ENCODE peak calls at places on chromosome 13, in seven cellular contexts. J is glutamatergic neuron, L is PC-3, X is AG10803, V is H1, O is choroid plexus epithelial cell, Q is bronchial epithelial cell. F is an unnamed sample.

GRCh38 chr13:105035092-105035491 is 1500.4 kb downstream of the EFNB2 start:
- DNase-seq in J (no peak), L (peak; percentile 10), X (no peak), V (no peak), O (peak; percentile 3), Q (no peak), F (no peak)

GRCh38 chr13:46385946-46386345 is 1.1 kb downstream of the RUBCNL start:
- DNase-seq in J (no peak), L (no peak), X (no peak), V (no peak), O (no peak), Q (no peak), F (peak; percentile 23)

GRCh38 chr13:109704771-109705628 is 81.4 kb downstream of the IRS2 start:
- DNase-seq in J (no peak), L (peak; percentile 54), X (no peak), V (no peak), O (peak; percentile 51), Q (peak; percentile 81), F (no peak)

GRCh38 chr13:46926856-46927625 is 30.2 kb upstream of the HTR2A start:
- DNase-seq in J (no peak), L (no peak), X (peak; percentile 77), V (no peak), O (peak; percentile 52), Q (no peak), F (no peak)

GRCh38 chr13:24618219-24618955 is 61.8 kb upstream of the ATP12A start:
- DNase-seq in J (no peak), L (no peak), X (no peak), V (no peak), O (no peak), Q (peak; percentile 15), F (no peak)

GRCh38 chr13:24719139-24719538 is 38.9 kb downstream of the ATP12A start:
- DNase-seq in J (no peak), L (no peak), X (no peak), V (no peak), O (no peak), Q (no peak), F (no peak)

GRCh38 chr13:85974604-85975366 is 175.6 kb upstream of the SLITRK6 start:
- DNase-seq in J (no peak), L (peak; percentile 58), X (no peak), V (no peak), O (peak; percentile 66), Q (peak; percentile 73), F (no peak)

GRCh38 chr13:101382086-101382485 is 34.2 kb downstream of the NALCN start:
- DNase-seq in J (no peak), L (no peak), X (no peak), V (no peak), O (no peak), Q (no peak), F (no peak)

GRCh38 chr13:100269837-100270236 is 180.9 kb downstream of the PCCA start:
- DNase-seq in J (no peak), L (peak; percentile 27), X (peak; percentile 66), V (no peak), O (peak; percentile 92), Q (peak; percentile 51), F (no peak)

GRCh38 chr13:77928909-77929308 is 10.3 kb upstream of the EDNRB start:
- DNase-seq in J (no peak), L (peak; percentile 31), X (no peak), V (no peak), O (no peak), Q (peak; percentile 47), F (no peak)

GRCh38 chr13:87677334-87678234 is 6.4 kb downstream of the SLITRK5 start:
- DNase-seq in J (peak; percentile 65), L (peak; percentile 14), X (no peak), V (peak; percentile 73), O (no peak), Q (no peak), F (peak; percentile 67)

GRCh38 chr13:42066542-42066941 is 18.1 kb downstream of the DGKH start:
- DNase-seq in J (no peak), L (no peak), X (peak; percentile 87), V (no peak), O (peak; percentile 96), Q (no peak), F (no peak)

GRCh38 chr13:27339299-27339698 is 68.7 kb downstream of the RASL11A start:
- DNase-seq in J (peak; percentile 58), L (peak; percentile 71), X (peak; percentile 35), V (peak; percentile 77), O (peak; percentile 73), Q (peak; percentile 56), F (peak; percentile 30)

GRCh38 chr13:93624371-93624777 is 397.8 kb downstream of the GPC6 start:
- DNase-seq in J (no peak), L (no peak), X (no peak), V (no peak), O (peak; percentile 16), Q (no peak), F (no peak)

GRCh38 chr13:44165172-44165894 is 208.3 kb upstream of the SERP2 start:
- DNase-seq in J (no peak), L (no peak), X (no peak), V (no peak), O (no peak), Q (peak; percentile 39), F (no peak)

GRCh38 chr13:50845211-50845610 is 1.7 kb upstream of the DLEU7 start:
- DNase-seq in J (no peak), L (no peak), X (peak; percentile 5), V (no peak), O (peak; percentile 79), Q (no peak), F (no peak)

GRCh38 chr13:58324130-58324529 is 692.6 kb downstream of the PCDH17 start:
- DNase-seq in J (no peak), L (no peak), X (no peak), V (no peak), O (no peak), Q (peak; percentile 60), F (no peak)

GRCh38 chr13:30963794-30964193 is 31.3 kb downstream of the TEX26 start:
- DNase-seq in J (no peak), L (peak; percentile 13), X (peak; percentile 28), V (no peak), O (peak; percentile 76), Q (peak; percentile 52), F (peak; percentile 32)

GRCh38 chr13:108690726-108691125 is 61.3 kb downstream of the MYO16 start:
- DNase-seq in J (no peak), L (no peak), X (no peak), V (no peak), O (peak; percentile 56), Q (no peak), F (no peak)

GRCh38 chr13:46685006-46685730 is 111.8 kb downstream of the ESD start:
- DNase-seq in J (no peak), L (no peak), X (no peak), V (no peak), O (no peak), Q (no peak), F (no peak)

GRCh38 chr13:84894749-84895148 is 904.5 kb downstream of the SLITRK6 start:
- DNase-seq in J (no peak), L (no peak), X (no peak), V (peak; percentile 52), O (no peak), Q (no peak), F (no peak)

DNA sequence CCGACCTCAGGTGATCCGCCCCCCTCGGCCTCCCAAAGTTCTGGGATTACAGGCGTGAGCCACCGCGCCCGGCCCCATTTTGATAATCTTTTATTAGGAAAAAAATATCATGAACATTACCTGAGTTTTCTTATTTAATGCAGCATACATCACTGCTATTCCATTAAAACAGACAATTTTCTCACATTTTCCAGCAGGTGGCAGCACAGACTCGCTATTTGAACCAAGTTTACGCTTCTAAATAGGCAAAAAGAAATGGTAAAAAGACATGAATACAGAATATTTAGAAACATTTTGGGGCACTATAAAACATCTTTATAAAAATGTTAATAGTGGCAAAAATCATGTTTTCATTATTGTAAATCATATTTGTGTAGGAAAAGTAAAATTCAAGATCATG is 903.1 kb downstream of the SLITRK6 start:
- DNase-seq in J (peak; percentile 47), L (peak; percentile 63), X (peak; percentile 49), V (peak; percentile 53), O (peak; percentile 82), Q (peak; percentile 57), F (peak; percentile 53)
- TF ChIP-seq CTCF in J (peak; percentile 88), L (peak; percentile 74), X (peak; percentile 71), V (peak; percentile 58), O (peak; percentile 63), Q (peak; percentile 23), F (peak; percentile 64)

GRCh38 chr13:49791214-49791752 is 1.2 kb downstream of the KPNA3 start:
- DNase-seq in J (no peak), L (peak; percentile 30), X (peak; percentile 14), V (no peak), O (peak; percentile 55), Q (peak; percentile 39), F (no peak)
- TF ChIP-seq CTCF in J (no peak), L (peak; percentile 28), X (no peak), V (peak; percentile 8), O (peak; percentile 41), Q (peak; percentile 2), F (no peak)

DNA sequence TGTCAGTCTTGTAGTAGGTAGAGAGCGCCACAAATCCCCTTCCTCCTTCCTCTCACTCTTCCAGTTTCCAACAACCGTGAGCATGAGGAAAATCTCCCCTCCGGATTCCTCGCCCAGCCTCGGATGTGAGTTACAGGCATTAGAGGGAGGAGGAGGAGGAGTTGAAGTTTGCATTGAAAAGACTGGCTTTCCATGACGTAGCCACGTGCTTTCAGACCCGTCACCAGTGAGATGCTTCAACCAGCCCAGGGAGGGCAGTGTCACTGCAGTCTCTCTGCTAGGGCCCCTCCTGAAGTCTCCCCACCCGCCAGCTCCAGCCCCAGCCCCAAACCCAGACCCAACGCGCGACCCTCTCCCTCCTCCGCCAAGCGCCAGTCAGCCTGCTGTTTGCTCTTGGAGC is 444 bp upstream of the FGF14 start:
- DNase-seq in J (peak; percentile 77), L (no peak), X (no peak), V (peak; percentile 62), O (peak; percentile 41), Q (peak; percentile 27), F (peak; percentile 53)
- TF ChIP-seq CTCF in J (no peak), L (no peak), X (no peak), V (peak; percentile 65), O (peak; percentile 27), Q (no peak), F (no peak)

DNA sequence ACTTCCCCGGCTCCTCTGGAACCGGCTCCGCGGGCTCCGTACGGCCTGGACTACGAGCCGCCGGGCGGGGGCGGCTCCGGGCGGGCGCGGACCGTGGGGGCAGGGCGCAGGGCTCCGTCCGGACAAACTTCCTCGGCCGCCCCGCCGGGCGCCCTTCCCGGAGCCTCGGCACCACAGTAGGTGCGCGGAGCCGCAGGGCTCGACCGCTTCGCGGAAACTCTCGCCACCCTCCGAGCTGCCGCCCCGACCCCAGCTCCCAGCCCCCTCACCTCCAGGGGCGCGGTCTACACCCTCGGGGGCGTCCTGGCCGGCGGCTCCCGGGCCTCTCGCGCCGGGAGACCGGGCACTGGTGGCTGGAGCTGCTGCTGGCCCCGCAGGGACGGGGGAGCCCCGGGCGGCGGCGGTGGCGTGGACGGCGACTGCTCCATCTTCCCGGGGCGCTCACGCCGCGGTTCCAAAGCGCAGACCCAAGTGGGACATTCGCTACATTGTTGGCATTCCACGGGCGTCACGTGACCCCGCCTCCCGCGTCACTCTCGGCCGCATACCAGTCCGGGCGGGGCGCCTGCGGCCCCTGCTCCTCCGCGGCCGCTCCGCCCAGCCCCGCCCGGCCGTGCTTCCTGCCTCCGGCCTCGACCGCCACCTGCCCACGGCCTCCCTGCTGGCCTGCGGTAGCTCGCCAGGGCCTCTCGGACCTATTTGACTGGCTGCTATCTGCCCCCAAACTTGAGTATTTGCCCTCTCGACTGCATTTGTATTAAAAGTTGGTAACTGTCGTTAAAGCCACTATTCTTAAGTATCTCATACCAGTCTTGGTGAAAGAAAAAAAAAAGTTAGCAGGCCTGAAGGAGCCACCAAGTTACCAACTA is at the start of gene LATS2:
- DNase-seq in J (peak; percentile 82), L (peak; percentile 94), X (peak; percentile 96), V (peak; percentile 96), O (peak; percentile 97), Q (peak; percentile 74), F (peak; percentile 98)
- TF ChIP-seq CTCF in J (no peak), L (no peak), X (no peak), V (no peak), O (peak; percentile 20), Q (no peak), F (no peak)

F was measured in nephron progenitor cell.